ENCODE peak calls at places on chromosomes 11 and 22, in five cellular contexts. T is right lobe of liver, Y is lung, H is tibial artery, W is DND-41. E is an unnamed sample. For H3K4me1, the result is how much of the 10 kb centered on the place peaks cover.

GRCh38 chr11:12506502-12506921 is 129.1 kb downstream of the PARVA start:
- DNase-seq in T (no peak), Y (no peak), W (no peak), H (no peak), E (no peak)

GRCh38 chr22:36470994-36471331 is 10.5 kb downstream of the TXN2 start:
- DNase-seq in Y (no peak), T (no peak), H (no peak), W (no peak), E (no peak)

GRCh38 chr11:71256080-71256479 is 3.7 kb upstream of the SHANK2 start:
- DNase-seq in Y (no peak), W (no peak), T (no peak), H (no peak), E (no peak)

GRCh38 chr11:93622043-93622442 is 39.4 kb upstream of the CEP295 start:
- DNase-seq in T (peak), H (no peak), Y (no peak), W (no peak), E (no peak)

GRCh38 chr11:115458877-115459276 is 45.3 kb downstream of the CADM1 start:
- DNase-seq in T (no peak), W (no peak), H (no peak), Y (no peak), E (no peak)

GRCh38 chr22:38467904-38468760 is at the start of gene KDELR3:
- DNase-seq in T (peak), W (no peak), Y (peak), H (peak), E (peak)

GRCh38 chr11:58919980-58920379 is 19.3 kb upstream of the GLYATL1 start:
- DNase-seq in Y (no peak), T (no peak), H (no peak), W (no peak), E (no peak)

GRCh38 chr11:120224872-120225371 is 14.1 kb downstream of the OAF start:
- DNase-seq in H (no peak), W (no peak), T (no peak), Y (no peak), E (peak)

GRCh38 chr11:60919320-60919719 is 4.9 kb upstream of the TMEM132A start:
- DNase-seq in W (no peak), Y (no peak), H (no peak), T (no peak), E (no peak)

GRCh38 chr22:41916745-41917358 is 2.0 kb upstream of the SHISA8 start:
- DNase-seq in W (no peak), H (no peak), Y (no peak), T (no peak), E (no peak)

GRCh38 chr22:28759861-28760560 is 12.5 kb upstream of the CCDC117 start:
- DNase-seq in Y (no peak), H (no peak), W (no peak), T (no peak), E (no peak)

GRCh38 chr22:42635531-42635930 is 4.9 kb downstream of the ATP5MGL start:
- DNase-seq in T (no peak), Y (peak), W (no peak), H (peak), E (peak)

GRCh38 chr11:86245369-86246292 is 1.1 kb downstream of the EED start:
- DNase-seq in Y (no peak), T (peak), W (peak), H (no peak), E (no peak)

GRCh38 chr22:20033045-20033706 is 12.3 kb downstream of the TANGO2 start:
- DNase-seq in W (no peak), Y (no peak), H (no peak), T (peak), E (peak)

GRCh38 chr22:19182472-19183157 is 4.1 kb upstream of the SLC25A1 start:
- DNase-seq in H (no peak), Y (no peak), W (no peak), T (no peak), E (no peak)

GRCh38 chr22:48253573-48253972 is 1491.1 kb downstream of the TBC1D22A start:
- DNase-seq in W (no peak), Y (no peak), H (no peak), T (no peak), E (no peak)

DNA sequence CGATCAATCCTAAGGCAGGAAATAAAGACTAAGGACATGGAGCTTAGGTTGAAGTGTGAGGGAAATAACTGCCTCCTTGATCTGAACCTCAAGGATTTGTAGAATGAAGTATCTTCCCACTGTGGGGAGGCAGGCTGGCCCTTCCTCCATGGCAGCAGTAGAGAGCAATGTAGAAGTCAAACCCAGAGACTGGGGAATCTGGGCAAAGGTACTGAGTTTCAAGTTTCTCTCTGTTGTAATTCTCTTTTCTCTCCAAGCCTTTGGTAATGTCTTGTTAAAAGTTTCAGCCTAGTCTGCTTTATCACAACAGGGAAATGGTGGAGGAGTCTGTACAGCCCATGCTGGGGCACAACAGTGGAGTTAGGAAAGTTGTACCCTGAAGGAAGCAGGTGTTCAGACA is 49.5 kb downstream of the ADM start:
- DNase-seq in T (no peak), H (no peak), Y (no peak), W (no peak), E (no peak)
- H3K27ac ChIP-seq in T (no peak), H (no peak), Y (no peak), W (no peak), E (no peak)

DNA sequence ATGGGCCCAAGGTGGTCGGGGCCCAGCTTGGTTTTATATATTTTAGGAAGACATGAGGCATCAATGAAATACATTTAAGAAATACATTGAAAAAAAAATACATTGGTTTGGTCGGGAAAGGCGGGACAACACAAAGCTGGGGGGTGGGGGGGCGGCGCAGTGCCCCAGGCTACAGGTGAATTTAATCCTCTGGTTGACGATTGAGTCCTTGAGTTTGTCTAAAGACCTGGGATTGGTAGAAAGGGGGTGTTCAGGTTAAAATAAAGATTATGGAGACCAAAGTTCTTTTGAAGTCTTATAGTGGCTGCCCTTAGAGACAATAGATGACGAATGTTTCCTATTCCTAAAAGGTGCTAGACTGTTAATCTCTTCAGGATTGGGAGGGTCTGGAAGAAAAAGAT is 3.1 kb downstream of the IFITM1 start:
- DNase-seq in H (no peak), W (no peak), T (no peak), Y (no peak), E (no peak)
- H3K4me1 ChIP-seq in H (under half), W (half or more), T (under half), Y (under half), E (under half)

DNA sequence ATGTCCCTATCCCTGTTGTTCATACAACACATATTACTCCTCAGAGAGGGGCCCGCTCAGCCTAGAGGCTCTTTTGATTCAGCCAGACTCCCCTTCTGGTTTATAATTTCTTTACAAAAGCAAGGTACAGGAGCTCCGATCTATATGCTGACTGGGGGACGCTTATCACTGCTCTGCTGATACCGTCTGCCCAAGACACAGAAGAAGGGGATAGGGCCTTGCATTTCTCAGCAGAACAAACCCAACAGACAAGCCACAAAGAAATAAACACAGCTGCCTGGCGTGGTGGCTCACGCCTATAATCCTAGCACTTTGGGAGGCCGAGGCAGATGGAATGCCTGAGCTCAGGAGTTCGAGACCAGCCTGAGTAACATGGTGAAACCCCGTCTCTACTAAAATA is 109.9 kb upstream of the AKIP1 start:
- DNase-seq in W (no peak), H (no peak), T (no peak), Y (no peak), E (no peak)
- H3K27ac ChIP-seq in W (no peak), H (no peak), T (no peak), Y (no peak), E (no peak)

GRCh38 chr11:16722945-16723344 is 15.5 kb upstream of the C11orf58 start:
- DNase-seq in H (no peak), Y (no peak), W (no peak), T (no peak), E (no peak)
- H3K4me1 ChIP-seq in H (under half), Y (under half), W (under half), T (under half), E (under half)

GRCh38 chr11:129895126-129896041 is at the start of gene NFRKB:
- DNase-seq in W (peak), H (peak), Y (peak), T (peak), E (peak)
- H3K27ac ChIP-seq in W (peak), H (peak), Y (peak), T (peak), E (peak)

GRCh38 chr11:114161486-114162250 is 102.2 kb downstream of the ZBTB16 start:
- DNase-seq in Y (no peak), W (no peak), T (no peak), H (no peak), E (peak)
- H3K4me1 ChIP-seq in Y (half or more), W (under half), T (under half), H (half or more), E (half or more)

GRCh38 chr22:24176040-24176439 is 5.2 kb upstream of the SUSD2 start:
- DNase-seq in T (no peak), Y (no peak), H (no peak), W (no peak), E (no peak)
- H3K27ac ChIP-seq in T (no peak), Y (no peak), H (peak), W (no peak), E (peak)